ENCODE peak calls at places on chromosomes 4 and X, in four cellular contexts. D is H1, P is breast epithelium, O is esophagus squamous epithelium. A is an unnamed sample.

GRCh38 chr4:56861365-56861764 is 39.9 kb upstream of the SPINK2 start:
- DNase-seq in D (no peak), P (no peak), O (no peak), A (no peak)

GRCh38 chrX:24838624-24839023 is 144.9 kb downstream of the POLA1 start:
- DNase-seq in D (no peak), P (no peak), O (no peak), A (peak; percentile 21)

GRCh38 chr4:146049802-146050201 is 111.2 kb upstream of the ZNF827 start:
- DNase-seq in D (no peak), P (no peak), O (no peak), A (no peak)

GRCh38 chrX:73127700-73128241 is 48.5 kb upstream of the PABPC1L2A start:
- DNase-seq in D (peak; percentile 60), P (no peak), O (no peak), A (no peak)

GRCh38 chr4:41448935-41449334 is 89.0 kb upstream of the LIMCH1 start:
- DNase-seq in D (no peak), P (no peak), O (no peak), A (no peak)

GRCh38 chrX:153726286-153727107 is 1.8 kb downstream of the ABCD1 start:
- DNase-seq in D (peak; percentile 72), P (no peak), O (peak; percentile 38), A (peak; percentile 57)

GRCh38 chrX:13167444-13168207 is 123.2 kb upstream of the FAM9C start:
- DNase-seq in D (no peak), P (no peak), O (no peak), A (no peak)

GRCh38 chr4:173360587-173361221 is 10.1 kb upstream of the SAP30 start:
- DNase-seq in D (no peak), P (no peak), O (no peak), A (no peak)

GRCh38 chr4:23333946-23334878 is 555.6 kb downstream of the PPARGC1A start:
- DNase-seq in D (no peak), P (no peak), O (no peak), A (no peak)

GRCh38 chr4:75920327-75920726 is 18.1 kb upstream of the PPEF2 start:
- DNase-seq in D (no peak), P (no peak), O (no peak), A (no peak)

GRCh38 chr4:76499461-76499860 is 64.4 kb downstream of the SHROOM3 start:
- DNase-seq in D (no peak), P (no peak), O (no peak), A (no peak)

GRCh38 chrX:147228153-147228552 is 413.6 kb upstream of the CXorf51A start:
- DNase-seq in D (no peak), P (no peak), O (no peak), A (no peak)

GRCh38 chrX:153507484-153508178 is 9.8 kb upstream of the ATP2B3 start:
- DNase-seq in D (peak; percentile 91), P (peak; percentile 79), O (no peak), A (peak; percentile 72)

GRCh38 chr4:75880278-75880677 is 22.0 kb downstream of the PPEF2 start:
- DNase-seq in D (no peak), P (no peak), O (no peak), A (no peak)

GRCh38 chr4:38390962-38391361 is 273.0 kb upstream of the KLF3 start:
- DNase-seq in D (no peak), P (no peak), O (no peak), A (no peak)

GRCh38 chr4:128831526-128832252 is 22.2 kb downstream of the JADE1 start:
- DNase-seq in D (no peak), P (no peak), O (no peak), A (peak; percentile 14)

GRCh38 chrX:57451426-57452020 is 140.3 kb upstream of the ZXDB start:
- DNase-seq in D (no peak), P (no peak), O (no peak), A (no peak)

GRCh38 chrX:10897768-10898167 is 213.4 kb upstream of the HCCS start:
- DNase-seq in D (peak; percentile 51), P (no peak), O (no peak), A (no peak)

GRCh38 chr4:169849456-169849855 is 91.7 kb upstream of the HPF1 start:
- DNase-seq in D (no peak), P (no peak), O (no peak), A (no peak)

GRCh38 chr4:17561195-17561909 is 15.6 kb upstream of the LAP3 start:
- DNase-seq in D (no peak), P (no peak), O (no peak), A (no peak)

GRCh38 chr4:102564399-102564921 is 63.3 kb downstream of the NFKB1 start:
- DNase-seq in D (no peak), P (no peak), O (no peak), A (no peak)

GRCh38 chr4:47849466-47849865 is 11.6 kb upstream of the CORIN start:
- DNase-seq in D (no peak), P (no peak), O (no peak), A (no peak)

GRCh38 chr4:111689214-111689613 is 456.0 kb upstream of the FAM241A start:
- DNase-seq in D (no peak), P (no peak), O (no peak), A (no peak)

GRCh38 chr4:3128976-3129375 is 54.5 kb downstream of the HTT start:
- DNase-seq in D (no peak), P (no peak), O (no peak), A (no peak)

GRCh38 chrX:30971761-30972603 is 82.9 kb upstream of the TAB3 start:
- DNase-seq in D (no peak), P (no peak), O (no peak), A (no peak)

GRCh38 chr4:12265554-12265953 is 836.9 kb upstream of the HS3ST1 start:
- DNase-seq in D (no peak), P (no peak), O (no peak), A (no peak)

GRCh38 chr4:5753366-5753765 is 42.4 kb downstream of the EVC start:
- DNase-seq in D (no peak), P (no peak), O (no peak), A (no peak)

GRCh38 chrX:136209016-136209738 is 42.0 kb downstream of the MAP7D3 start:
- DNase-seq in D (no peak), P (no peak), O (no peak), A (peak; percentile 38)

GRCh38 chr4:186149872-186150271 is 41.5 kb upstream of the CYP4V2 start:
- DNase-seq in D (peak; percentile 87), P (no peak), O (no peak), A (no peak)

GRCh38 chrX:17803449-17803848 is 57.6 kb downstream of the RAI2 start:
- DNase-seq in D (no peak), P (no peak), O (no peak), A (no peak)

GRCh38 chr4:5472166-5472565 is 236.2 kb downstream of the EVC2 start:
- DNase-seq in D (no peak), P (peak; percentile 0), O (no peak), A (no peak)

GRCh38 chrX:47189906-47190305 is 3.7 kb upstream of the UBA1 start:
- DNase-seq in D (no peak), P (no peak), O (no peak), A (no peak)

GRCh38 chr4:689498-690122 is 659 bp upstream of the SLC49A3 start:
- DNase-seq in D (no peak), P (no peak), O (no peak), A (no peak)
- H3K4me3 ChIP-seq in D (peak overlapping the region; percentile 45), P (peak overlapping the region; percentile 62), O (peak overlapping the region; percentile 44), A (no peak overlapping the region)

GRCh38 chr4:124483043-124483906 is 229.3 kb downstream of the ANKRD50 start:
- DNase-seq in D (no peak), P (no peak), O (no peak), A (no peak)
- H3K27ac ChIP-seq in D (no peak overlapping the region), P (no peak overlapping the region), O (no peak overlapping the region), A (no peak overlapping the region)

GRCh38 chrX:48493890-48494364 is 14.9 kb upstream of the PORCN start:
- DNase-seq in D (peak; percentile 58), P (no peak), O (no peak), A (no peak)
- H3K4me1 ChIP-seq in D (no peaks in the 10 kb centered on the region), P (no peaks in the 10 kb centered on the region), O (no peaks in the 10 kb centered on the region), A (peaks cover 54% of the 10 kb centered on the region)

GRCh38 chrX:148938348-148938747 is 437.9 kb downstream of the AFF2 start:
- DNase-seq in D (no peak), P (no peak), O (no peak), A (no peak)
- H3K4me3 ChIP-seq in D (no peak overlapping the region), P (no peak overlapping the region), O (no peak overlapping the region), A (no peak overlapping the region)

GRCh38 chrX:55593756-55594257 is 29.4 kb upstream of the FOXR2 start:
- DNase-seq in D (no peak), P (no peak), O (no peak), A (no peak)
- H3K27ac ChIP-seq in D (no peak overlapping the region), P (no peak overlapping the region), O (no peak overlapping the region), A (no peak overlapping the region)

GRCh38 chrX:39307488-39307887 is 506.2 kb downstream of the MID1IP1 start:
- DNase-seq in D (no peak), P (no peak), O (no peak), A (no peak)
- H3K4me1 ChIP-seq in D (no peaks in the 10 kb centered on the region), P (no peaks in the 10 kb centered on the region), O (no peaks in the 10 kb centered on the region), A (no peaks in the 10 kb centered on the region)

A was measured in SJSA1.